ENCODE peak calls at places on chromosomes 4 and X, in eight cellular contexts. P, X, F, A, K, I, H and B are unnamed samples.

GRCh38 chr4:61580721-61581377 is 380.7 kb downstream of the ADGRL3 start:
- DNase-seq in K (no peak), I (no peak), A (no peak), X (no peak), F (no peak), P (no peak), H (no peak), B (no peak)

GRCh38 chr4:143728171-143728570 is 27.7 kb upstream of the FREM3 start:
- DNase-seq in I (no peak), A (no peak), X (no peak), P (peak), K (no peak), H (no peak), F (no peak), B (no peak)

GRCh38 chr4:62670509-62670908 is 1470.4 kb downstream of the ADGRL3 start:
- DNase-seq in F (peak), A (no peak), P (no peak), I (no peak), X (peak), K (no peak), H (no peak), B (no peak)

GRCh38 chrX:11429543-11430085 is 136.4 kb downstream of the AMELX start:
- DNase-seq in A (no peak), F (no peak), I (no peak), P (no peak), K (no peak), X (no peak), H (no peak), B (no peak)

GRCh38 chr4:66575024-66575696 is 904.9 kb upstream of the EPHA5 start:
- DNase-seq in H (no peak), P (peak), I (no peak), F (no peak), K (peak), A (no peak), X (no peak), B (no peak)

GRCh38 chrX:47843363-47843762 is 6.7 kb downstream of the ZNF81 start:
- DNase-seq in F (no peak), K (no peak), H (no peak), P (no peak), I (no peak), A (no peak), X (no peak), B (no peak)

GRCh38 chr4:185859106-185859505 is 47.1 kb upstream of the SORBS2 start:
- DNase-seq in P (no peak), X (no peak), F (no peak), A (no peak), I (no peak), H (no peak), K (no peak), B (no peak)

GRCh38 chr4:2803624-2804448 is 11.0 kb downstream of the SH3BP2 start:
- DNase-seq in H (no peak), A (no peak), P (no peak), I (no peak), K (no peak), X (no peak), F (no peak), B (no peak)

GRCh38 chr4:157818946-157819692 is 353.7 kb downstream of the GASK1B start:
- DNase-seq in K (no peak), F (no peak), X (peak), I (no peak), A (no peak), P (no peak), H (no peak), B (no peak)

GRCh38 chrX:149495573-149496071 is 9.5 kb downstream of the IDS start:
- DNase-seq in X (no peak), P (peak), K (no peak), H (no peak), I (no peak), F (no peak), A (no peak), B (no peak)

GRCh38 chr4:5885733-5886132 is 7.2 kb downstream of the CRMP1 start:
- DNase-seq in A (no peak), F (no peak), X (no peak), K (no peak), P (no peak), H (no peak), I (no peak), B (no peak)

GRCh38 chr4:8117278-8117682 is 41.3 kb downstream of the ABLIM2 start:
- DNase-seq in F (no peak), X (no peak), K (no peak), P (no peak), I (no peak), A (no peak), H (no peak), B (peak)

GRCh38 chr4:76614589-76614988 is 179.6 kb downstream of the SHROOM3 start:
- DNase-seq in F (no peak), K (no peak), I (no peak), H (no peak), P (peak), A (no peak), X (no peak), B (no peak)

GRCh38 chr4:152372444-152372843 is 163.4 kb downstream of the FBXW7 start:
- DNase-seq in I (no peak), P (no peak), H (no peak), X (no peak), K (no peak), A (no peak), F (no peak), B (no peak)

GRCh38 chr4:83320548-83320947 is 14.1 kb downstream of the HPSE start:
- DNase-seq in X (no peak), A (no peak), P (peak), I (no peak), H (no peak), K (no peak), F (no peak), B (no peak)

GRCh38 chr4:152680988-152681731 is 1.4 kb upstream of the TMEM154 start:
- DNase-seq in H (no peak), I (no peak), F (peak), X (no peak), K (no peak), A (no peak), P (peak), B (no peak)

GRCh38 chr4:100246697-100247096 is 56.4 kb upstream of the DDIT4L start:
- DNase-seq in I (no peak), H (no peak), X (no peak), P (no peak), A (no peak), K (no peak), F (no peak), B (no peak)

GRCh38 chrX:7787714-7788113 is 55.3 kb upstream of the VCX start:
- DNase-seq in A (no peak), I (no peak), P (no peak), X (no peak), K (no peak), F (no peak), H (no peak), B (no peak)

GRCh38 chr4:78612398-78613005 is 60.9 kb downstream of the ANXA3 start:
- DNase-seq in K (no peak), X (peak), I (peak), H (no peak), P (peak), F (no peak), A (no peak), B (peak)

GRCh38 chr4:104941661-104942062 is 205.0 kb upstream of the TET2 start:
- DNase-seq in A (no peak), I (no peak), H (no peak), F (no peak), X (no peak), K (no peak), P (no peak), B (no peak)

GRCh38 chr4:165288639-165289428 is 38.6 kb upstream of the MSMO1 start:
- DNase-seq in A (no peak), P (peak), X (no peak), K (no peak), F (no peak), H (no peak), I (no peak), B (peak)

GRCh38 chr4:8911311-8912088 is 39.9 kb upstream of the HMX1 start:
- DNase-seq in A (no peak), H (no peak), P (peak), F (no peak), I (no peak), X (no peak), K (no peak), B (no peak)

GRCh38 chr4:98143001-98143899 is at the start of gene STPG2:
- DNase-seq in A (peak), I (peak), P (peak), X (peak), K (peak), F (peak), H (peak), B (peak)

GRCh38 chr4:119284876-119285611 is 36.9 kb downstream of the FABP2 start:
- DNase-seq in F (no peak), H (no peak), K (no peak), A (no peak), X (no peak), I (no peak), P (no peak), B (no peak)

GRCh38 chr4:1642196-1642951 is 41.7 kb downstream of the FAM53A start:
- DNase-seq in P (no peak), I (no peak), X (no peak), K (no peak), A (no peak), H (no peak), F (no peak), B (no peak)

GRCh38 chrX:8845060-8845459 is 43.9 kb upstream of the FAM9A start:
- DNase-seq in P (peak), K (no peak), F (no peak), H (no peak), X (no peak), I (no peak), A (no peak), B (no peak)

GRCh38 chrX:69318651-69319305 is 153.5 kb upstream of the PJA1 start:
- DNase-seq in F (no peak), H (no peak), A (no peak), I (no peak), K (no peak), X (no peak), P (peak), B (no peak)

GRCh38 chr4:8228319-8229250 is 29.5 kb downstream of the SH3TC1 start:
- DNase-seq in F (peak), I (peak), X (no peak), P (peak), A (peak), H (peak), K (no peak), B (peak)